ENCODE peak calls at places on chromosomes 16 and 17, in four cellular contexts. L, J, K and T are unnamed samples.

GRCh38 chr17:68533887-68534700 is 21.9 kb downstream of the PRKAR1A start:
- DNase-seq in L (no peak), J (no peak), K (no peak), T (no peak)

GRCh38 chr17:46763416-46763815 is 55.1 kb downstream of the WNT3 start:
- DNase-seq in L (no peak), J (no peak), K (no peak), T (no peak)

GRCh38 chr16:10964891-10965326 is 20.5 kb downstream of the CLEC16A start:
- DNase-seq in L (peak), J (peak), K (peak), T (peak)

GRCh38 chr17:61467416-61468262 is 15.4 kb downstream of the TBX4 start:
- DNase-seq in L (no peak), J (no peak), K (no peak), T (no peak)

GRCh38 chr17:77535435-77535834 is 394.7 kb downstream of the SEC14L1 start:
- DNase-seq in L (no peak), J (no peak), K (no peak), T (no peak)

GRCh38 chr16:24800586-24800985 is 45.2 kb upstream of the SLC5A11 start:
- DNase-seq in L (no peak), J (no peak), K (no peak), T (no peak)

GRCh38 chr17:13429201-13429600 is 172.5 kb downstream of the HS3ST3A1 start:
- DNase-seq in L (no peak), J (no peak), K (no peak), T (no peak)

GRCh38 chr16:3963203-3963602 is 82.7 kb upstream of the CREBBP start:
- DNase-seq in L (peak), J (peak), K (no peak), T (peak)

GRCh38 chr17:35189291-35189690 is 4.9 kb downstream of the SLC35G3 start:
- DNase-seq in L (no peak), J (no peak), K (no peak), T (no peak)

GRCh38 chr16:14181371-14182050 is 110.4 kb downstream of the MRTFB start:
- DNase-seq in L (no peak), J (no peak), K (no peak), T (no peak)

GRCh38 chr17:77489898-77490265 is 349.1 kb downstream of the SEC14L1 start:
- DNase-seq in L (no peak), J (no peak), K (no peak), T (no peak)

GRCh38 chr17:54452666-54453348 is 447.8 kb upstream of the TOM1L1 start:
- DNase-seq in L (no peak), J (no peak), K (no peak), T (no peak)

GRCh38 chr16:83458612-83459011 is 349.2 kb upstream of the HSBP1 start:
- DNase-seq in L (no peak), J (no peak), K (peak), T (no peak)

GRCh38 chr17:66835476-66835875 is 559 bp downstream of the CACNG5 start:
- DNase-seq in L (no peak), J (no peak), K (no peak), T (no peak)

GRCh38 chr17:42431758-42432161 is 8.7 kb upstream of the CAVIN1 start:
- DNase-seq in L (no peak), J (no peak), K (no peak), T (no peak)

GRCh38 chr16:20774703-20775362 is 11.0 kb downstream of the ACSM3 start:
- DNase-seq in L (peak), J (peak), K (peak), T (peak)

GRCh38 chr16:2968368-2968737 is 795 bp upstream of the PAQR4 start:
- DNase-seq in L (no peak), J (peak), K (no peak), T (no peak)

GRCh38 chr17:65797809-65798208 is 236.4 kb upstream of the AXIN2 start:
- DNase-seq in L (no peak), J (no peak), K (no peak), T (peak)

GRCh38 chr17:18181358-18181757 is 2.3 kb upstream of the ALKBH5 start:
- DNase-seq in L (no peak), J (no peak), K (no peak), T (no peak)

GRCh38 chr16:15487336-15488284 is 53.2 kb downstream of the BMERB1 start:
- DNase-seq in L (no peak), J (no peak), K (no peak), T (no peak)

GRCh38 chr16:49456763-49457162 is 83.2 kb downstream of the C16orf78 start:
- DNase-seq in L (no peak), J (no peak), K (no peak), T (no peak)